ENCODE peak calls at places on chromosomes 3 and 15, in eight cellular contexts. U, K, F, H, N, V, Q and A are unnamed samples.

GRCh38 chr15:52689562-52689961 is 10.4 kb upstream of the ATOSA start:
- DNase-seq in U (no peak), K (no peak), N (no peak), F (no peak), H (peak), V (no peak), Q (no peak), A (no peak)

GRCh38 chr15:48604567-48604966 is 40.9 kb downstream of the FBN1 start:
- DNase-seq in Q (no peak), U (no peak), V (no peak), H (no peak), F (no peak), N (no peak), K (no peak), A (no peak)

GRCh38 chr3:114846779-114847178 is 300.3 kb downstream of the ZBTB20 start:
- DNase-seq in Q (no peak), F (no peak), K (no peak), V (no peak), U (no peak), H (no peak), N (no peak), A (no peak)

GRCh38 chr3:146241523-146242240 is 9.2 kb downstream of the PLSCR4 start:
- DNase-seq in U (no peak), Q (no peak), K (peak), N (no peak), V (no peak), H (no peak), F (no peak), A (no peak)

GRCh38 chr3:186705882-186706780 is 11.0 kb upstream of the KNG1 start:
- DNase-seq in U (peak), Q (peak), N (peak), H (no peak), F (no peak), V (no peak), K (no peak), A (no peak)

GRCh38 chr3:182969277-182969676 is 11.1 kb downstream of the DCUN1D1 start:
- DNase-seq in Q (no peak), K (peak), V (no peak), U (no peak), F (no peak), N (no peak), H (no peak), A (no peak)

GRCh38 chr3:83934208-83935150 is 1024.3 kb upstream of the CADM2 start:
- DNase-seq in Q (no peak), K (no peak), U (peak), F (no peak), H (no peak), V (peak), N (peak), A (no peak)

GRCh38 chr3:188950832-188951489 is 220.8 kb upstream of the TPRG1 start:
- DNase-seq in Q (peak), U (no peak), H (no peak), K (peak), N (no peak), F (peak), V (peak), A (no peak)

GRCh38 chr3:42658771-42659390 is 5.4 kb downstream of the ZBTB47 start:
- DNase-seq in V (no peak), Q (peak), H (no peak), N (peak), F (no peak), K (no peak), U (no peak), A (no peak)

GRCh38 chr3:13500133-13500885 is 20.2 kb downstream of the HDAC11 start:
- DNase-seq in Q (no peak), F (no peak), H (no peak), N (no peak), K (peak), U (no peak), V (peak), A (no peak)

GRCh38 chr15:67758610-67759300 is 66.6 kb upstream of the SKOR1 start:
- DNase-seq in V (no peak), U (no peak), N (no peak), F (no peak), Q (no peak), K (no peak), H (no peak), A (no peak)

GRCh38 chr3:197599089-197599765 is 43.5 kb upstream of the BDH1 start:
- DNase-seq in N (no peak), Q (peak), F (peak), U (peak), K (peak), H (peak), V (peak), A (no peak)

GRCh38 chr3:160134454-160134853 is 90.8 kb upstream of the C3orf80 start:
- DNase-seq in K (no peak), Q (no peak), F (no peak), V (no peak), H (no peak), N (no peak), U (no peak), A (no peak)

GRCh38 chr3:29922990-29923746 is 642.3 kb downstream of the RBMS3 start:
- DNase-seq in F (peak), K (peak), H (no peak), V (peak), N (no peak), Q (no peak), U (no peak), A (no peak)

GRCh38 chr15:56832125-56832524 is 86.3 kb upstream of the TCF12 start:
- DNase-seq in N (no peak), Q (no peak), H (peak), F (peak), U (no peak), K (no peak), V (no peak), A (no peak)

GRCh38 chr3:124856687-124857086 is 30.5 kb downstream of the ITGB5 start:
- DNase-seq in K (no peak), Q (no peak), H (no peak), N (no peak), F (no peak), U (no peak), V (no peak), A (no peak)

GRCh38 chr3:56758539-56758981 is 43.2 kb downstream of the ARHGEF3 start:
- DNase-seq in V (peak), H (no peak), U (peak), N (no peak), Q (peak), K (peak), F (no peak), A (no peak)

GRCh38 chr3:171261487-171261886 is 198.7 kb downstream of the TNIK start:
- DNase-seq in F (peak), H (no peak), K (no peak), N (no peak), U (no peak), Q (no peak), V (no peak), A (no peak)

GRCh38 chr15:75455424-75455981 is 4.0 kb upstream of the SIN3A start:
- DNase-seq in K (peak), Q (peak), V (peak), N (peak), F (peak), H (peak), U (peak), A (peak)

GRCh38 chr3:95434436-95434835 is 1371.6 kb downstream of the NSUN3 start:
- DNase-seq in N (no peak), K (no peak), V (no peak), U (no peak), H (no peak), Q (no peak), F (no peak), A (no peak)

GRCh38 chr3:160485931-160486330 is 36.3 kb upstream of the TRIM59 start:
- DNase-seq in V (no peak), H (no peak), K (no peak), Q (no peak), U (no peak), N (no peak), F (no peak), A (no peak)

GRCh38 chr3:12180218-12180617 is 21.5 kb upstream of the TIMP4 start:
- DNase-seq in U (no peak), K (peak), F (peak), V (peak), H (no peak), Q (no peak), N (no peak), A (no peak)

GRCh38 chr3:194140520-194141414 is 4.8 kb downstream of the HES1 start:
- DNase-seq in H (peak), N (peak), V (peak), Q (peak), F (peak), K (peak), U (peak), A (peak)

GRCh38 chr3:33372218-33373081 is 67.8 kb downstream of the UBP1 start:
- DNase-seq in U (peak), Q (peak), V (peak), F (peak), K (peak), N (no peak), H (peak), A (no peak)

GRCh38 chr3:118987466-118987865 is 47.2 kb downstream of the IGSF11 start:
- DNase-seq in V (no peak), H (peak), U (no peak), F (peak), N (no peak), K (no peak), Q (no peak), A (no peak)

GRCh38 chr3:152021951-152022461 is 148.6 kb downstream of the SUCNR1 start:
- DNase-seq in U (peak), Q (peak), F (no peak), N (no peak), H (no peak), K (peak), V (peak), A (no peak)

GRCh38 chr15:37038036-37038715 is 62.2 kb downstream of the MEIS2 start:
- DNase-seq in K (no peak), N (no peak), V (no peak), H (no peak), Q (no peak), F (no peak), U (no peak), A (no peak)